ENCODE peak calls at places on chromosome 2, in six cellular contexts. O, C, T, F, Y and N are unnamed samples.

GRCh38 chr2:227871375-227871788 is at the start of gene DAW1:
- DNase-seq in O (peak), C (peak), T (no peak), F (no peak), Y (peak), N (no peak)

GRCh38 chr2:152694161-152694661 is 23.1 kb downstream of the PRPF40A start:
- DNase-seq in O (no peak), C (peak), T (peak), F (peak), Y (no peak), N (peak)

GRCh38 chr2:714005-714741 is 37.0 kb upstream of the TMEM18 start:
- DNase-seq in O (no peak), C (peak), T (peak), F (peak), Y (peak), N (peak)

GRCh38 chr2:29765711-29766110 is 155.7 kb downstream of the ALK start:
- DNase-seq in O (no peak), C (peak), T (no peak), F (no peak), Y (no peak), N (no peak)

GRCh38 chr2:237558918-237559645 is 7.3 kb upstream of the PRLH start:
- DNase-seq in O (no peak), C (peak), T (peak), F (peak), Y (no peak), N (peak)

GRCh38 chr2:23385748-23386421 is 906 bp downstream of the KLHL29 start:
- DNase-seq in O (no peak), C (no peak), T (no peak), F (peak), Y (no peak), N (peak)

GRCh38 chr2:235639387-235639786 is 145.5 kb downstream of the AGAP1 start:
- DNase-seq in O (peak), C (peak), T (peak), F (peak), Y (no peak), N (peak)

GRCh38 chr2:6524678-6525367 is 340.9 kb downstream of the CMPK2 start:
- DNase-seq in O (no peak), C (no peak), T (no peak), F (no peak), Y (no peak), N (no peak)

GRCh38 chr2:120738786-120739771 is 3.4 kb downstream of the GLI2 start:
- DNase-seq in O (no peak), C (no peak), T (no peak), F (peak), Y (no peak), N (no peak)

GRCh38 chr2:127675335-127676261 is at the start of gene LIMS2:
- DNase-seq in O (no peak), C (peak), T (peak), F (peak), Y (no peak), N (peak)

GRCh38 chr2:100274076-100274475 is 48.2 kb downstream of the LONRF2 start:
- DNase-seq in O (no peak), C (no peak), T (no peak), F (no peak), Y (no peak), N (no peak)

GRCh38 chr2:227308784-227309183 is 16.3 kb upstream of the MFF start:
- DNase-seq in O (no peak), C (no peak), T (no peak), F (no peak), Y (no peak), N (peak)

GRCh38 chr2:236862961-236863728 is 222.5 kb upstream of the COPS8 start:
- DNase-seq in O (no peak), C (peak), T (peak), F (no peak), Y (no peak), N (peak)

GRCh38 chr2:95670167-95670566 is 78.4 kb downstream of the TRIM43 start:
- DNase-seq in O (no peak), C (peak), T (peak), F (no peak), Y (no peak), N (peak)

GRCh38 chr2:177078416-177078815 is 134.2 kb upstream of the HNRNPA3 start:
- DNase-seq in O (no peak), C (peak), T (no peak), F (peak), Y (no peak), N (peak)

GRCh38 chr2:28049416-28049815 is 158.9 kb downstream of the BABAM2 start:
- DNase-seq in O (no peak), C (no peak), T (no peak), F (no peak), Y (no peak), N (no peak)

GRCh38 chr2:31429759-31430438 is 15.4 kb upstream of the XDH start:
- DNase-seq in O (no peak), C (peak), T (no peak), F (peak), Y (no peak), N (peak)

GRCh38 chr2:150280255-150280654 is 207.2 kb downstream of the RND3 start:
- DNase-seq in O (no peak), C (peak), T (peak), F (no peak), Y (no peak), N (no peak)

GRCh38 chr2:226679389-226680057 is 120.1 kb downstream of the IRS1 start:
- DNase-seq in O (no peak), C (no peak), T (no peak), F (no peak), Y (no peak), N (no peak)

GRCh38 chr2:200585340-200585729 is 479 bp upstream of the AOX1 start:
- DNase-seq in O (no peak), C (no peak), T (no peak), F (no peak), Y (no peak), N (no peak)
- H3K4me3 ChIP-seq in O (peak), C (peak), T (peak), F (no peak), Y (no peak), N (no peak)

GRCh38 chr2:195608768-195609454 is 48.1 kb upstream of the SLC39A10 start:
- DNase-seq in O (no peak), C (no peak), T (no peak), F (no peak), Y (no peak), N (no peak)
- H3K4me3 ChIP-seq in O (no peak), C (no peak), T (no peak), F (no peak), Y (no peak), N (no peak)

GRCh38 chr2:222859786-222860726 is 780 bp upstream of the ACSL3 start:
- DNase-seq in O (no peak), C (peak), T (peak), F (peak), Y (peak), N (peak)
- H3K4me3 ChIP-seq in O (peak), C (peak), T (peak), F (peak), Y (no peak), N (peak)

GRCh38 chr2:181766129-181766528 is 85.8 kb upstream of the NEUROD1 start:
- DNase-seq in O (no peak), C (no peak), T (no peak), F (no peak), Y (no peak), N (no peak)

GRCh38 chr2:181762848-181763247 is 82.5 kb upstream of the NEUROD1 start:
- DNase-seq in O (no peak), C (no peak), T (no peak), F (no peak), Y (no peak), N (no peak)

GRCh38 chr2:181762000-181762399 is 81.7 kb upstream of the NEUROD1 start:
- DNase-seq in O (no peak), C (no peak), T (no peak), F (no peak), Y (no peak), N (no peak)

GRCh38 chr2:181764095-181764963 is 84.0 kb upstream of the NEUROD1 start:
- DNase-seq in O (no peak), C (no peak), T (no peak), F (no peak), Y (peak), N (no peak)

DNA sequence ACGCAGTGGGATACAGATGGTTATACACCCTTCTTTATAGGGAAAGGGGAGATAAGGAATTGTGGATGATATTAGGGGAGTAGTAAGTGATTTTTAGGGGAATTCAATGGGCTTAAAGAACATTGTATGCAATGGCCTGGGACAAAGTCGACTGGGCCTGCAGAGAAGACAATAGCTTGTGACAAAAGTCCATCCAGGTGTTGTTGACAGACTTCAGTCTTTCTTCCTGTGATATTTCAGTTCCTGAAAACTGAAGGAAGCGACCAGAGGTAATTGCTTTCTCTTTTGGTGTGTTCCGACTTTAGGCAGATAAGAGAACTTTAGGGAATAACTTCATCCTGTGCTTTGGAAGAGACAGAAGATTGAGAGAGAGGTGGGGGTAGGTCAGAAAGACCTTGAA is 83.1 kb upstream of the NEUROD1 start:
- DNase-seq in O (no peak), C (no peak), T (no peak), F (no peak), Y (no peak), N (no peak)
- H3K4me3 ChIP-seq in O (no peak), C (no peak), T (no peak), F (no peak), Y (no peak), N (no peak)

GRCh38 chr2:202034249-202035088 is 814 bp downstream of the FZD7 start:
- DNase-seq in O (no peak), C (peak), T (peak), F (peak), Y (peak), N (peak)

GRCh38 chr2:202036601-202037037 is 3.0 kb downstream of the FZD7 start:
- DNase-seq in O (no peak), C (peak), T (no peak), F (no peak), Y (peak), N (peak)

GRCh38 chr2:202037086-202037485 is 3.4 kb downstream of the FZD7 start:
- DNase-seq in O (no peak), C (peak), T (no peak), F (no peak), Y (no peak), N (no peak)

GRCh38 chr2:202035089-202035940 is 1.7 kb downstream of the FZD7 start:
- DNase-seq in O (no peak), C (peak), T (peak), F (no peak), Y (no peak), N (peak)

DNA sequence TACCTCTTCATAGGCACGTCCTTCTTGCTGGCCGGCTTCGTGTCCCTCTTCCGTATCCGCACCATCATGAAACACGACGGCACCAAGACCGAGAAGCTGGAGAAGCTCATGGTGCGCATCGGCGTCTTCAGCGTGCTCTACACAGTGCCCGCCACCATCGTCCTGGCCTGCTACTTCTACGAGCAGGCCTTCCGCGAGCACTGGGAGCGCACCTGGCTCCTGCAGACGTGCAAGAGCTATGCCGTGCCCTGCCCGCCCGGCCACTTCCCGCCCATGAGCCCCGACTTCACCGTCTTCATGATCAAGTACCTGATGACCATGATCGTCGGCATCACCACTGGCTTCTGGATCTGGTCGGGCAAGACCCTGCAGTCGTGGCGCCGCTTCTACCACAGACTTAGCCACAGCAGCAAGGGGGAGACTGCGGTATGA is 2.3 kb downstream of the FZD7 start:
- DNase-seq in O (no peak), C (peak), T (no peak), F (no peak), Y (no peak), N (peak)
- H3K4me3 ChIP-seq in O (peak), C (peak), T (peak), F (no peak), Y (no peak), N (peak)

GRCh38 chr2:172931923-172932520 is 143.6 kb upstream of the MAP3K20 start:
- DNase-seq in O (no peak), C (peak), T (peak), F (peak), Y (peak), N (no peak)
- H3K4me3 ChIP-seq in O (peak), C (no peak), T (no peak), F (no peak), Y (no peak), N (no peak)

DNA sequence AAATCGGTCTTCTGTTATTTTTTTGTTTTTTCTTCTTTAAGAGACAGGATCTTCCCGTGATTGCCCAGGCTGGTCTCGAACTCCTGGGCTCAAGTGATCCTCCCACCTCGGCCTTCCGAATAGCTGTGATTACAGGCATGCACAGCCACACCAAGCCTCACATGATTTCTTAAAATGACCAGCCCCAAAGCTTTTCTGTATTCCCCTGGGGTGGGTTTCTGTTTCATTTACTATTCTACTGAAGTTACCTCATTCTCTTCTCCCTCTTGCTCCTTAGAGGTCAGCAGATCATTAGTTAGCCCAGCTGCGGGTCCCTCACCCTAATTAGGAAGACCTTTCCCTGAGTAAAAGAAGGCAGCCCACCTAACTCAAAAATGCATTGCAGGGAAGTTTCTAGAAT is 27.6 kb downstream of the SLC1A4 start:
- DNase-seq in O (no peak), C (no peak), T (no peak), F (no peak), Y (no peak), N (no peak)
- H3K4me3 ChIP-seq in O (no peak), C (no peak), T (no peak), F (no peak), Y (no peak), N (no peak)

DNA sequence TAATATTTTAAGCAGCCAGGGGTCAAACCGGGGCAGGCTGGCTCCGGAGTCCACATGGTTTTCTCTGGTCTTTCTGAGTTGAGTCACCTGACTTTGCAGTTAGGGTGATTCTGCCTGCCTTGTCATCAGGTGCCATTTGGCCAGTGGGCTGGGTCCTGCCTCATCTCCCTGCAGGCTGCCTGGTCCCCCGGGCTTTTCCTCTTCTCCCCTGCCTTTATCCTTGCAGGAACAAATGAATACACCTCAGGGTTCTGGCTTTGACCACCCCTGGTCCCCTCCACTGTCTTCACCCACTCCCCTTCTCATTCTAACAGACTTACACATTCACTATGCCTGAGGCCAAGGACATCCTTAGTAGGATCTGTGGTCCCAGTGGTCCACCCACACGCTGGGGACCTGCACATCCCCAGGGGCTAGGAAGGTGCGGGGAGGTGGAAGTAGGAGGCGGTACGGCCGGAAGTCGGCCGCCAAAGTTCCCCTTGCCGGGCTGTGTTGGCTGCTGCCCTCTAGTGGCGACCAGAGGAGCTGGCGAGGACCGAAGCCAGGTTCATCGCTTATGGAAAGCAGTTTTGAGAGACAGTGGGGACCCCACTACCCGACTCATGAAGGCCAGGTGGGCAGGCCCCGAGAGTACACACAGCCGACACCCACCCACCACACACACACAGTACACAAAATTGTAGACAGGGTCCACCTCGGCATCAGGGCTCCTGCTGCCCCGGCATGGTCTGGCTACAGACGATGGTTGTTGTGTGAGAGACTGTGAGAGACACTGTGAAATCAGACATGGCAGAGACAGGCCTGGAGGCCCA is 6.3 kb upstream of the TEX261 start:
- DNase-seq in O (peak), C (peak), T (peak), F (peak), Y (peak), N (peak)
- H3K4me3 ChIP-seq in O (peak), C (peak), T (peak), F (peak), Y (peak), N (peak)

DNA sequence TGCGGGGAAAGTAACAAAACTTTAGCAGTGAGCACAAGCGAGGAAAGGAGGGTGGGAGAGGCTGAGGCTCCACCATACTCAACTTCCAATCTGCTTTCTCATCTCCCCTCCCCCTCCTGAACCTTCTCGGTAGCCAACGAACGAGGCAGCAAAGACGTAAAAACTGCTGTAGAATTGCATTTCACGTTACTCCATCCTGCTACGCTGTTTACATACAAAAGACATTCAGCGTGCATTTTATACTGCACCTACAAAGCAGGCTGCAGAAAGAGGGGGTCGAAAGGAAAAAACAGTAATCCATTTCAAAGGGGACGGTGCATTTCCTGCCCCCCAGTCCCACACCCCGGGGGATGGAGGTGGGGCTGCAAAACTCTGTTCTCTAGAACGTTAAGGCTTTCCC is 1.1 kb downstream of the EFEMP1 start:
- DNase-seq in O (no peak), C (peak), T (no peak), F (no peak), Y (no peak), N (no peak)
- H3K4me3 ChIP-seq in O (peak), C (peak), T (peak), F (peak), Y (no peak), N (peak)

GRCh38 chr2:46956981-46957531 is 41.5 kb upstream of the MCFD2 start:
- DNase-seq in O (no peak), C (no peak), T (no peak), F (no peak), Y (no peak), N (no peak)

GRCh38 chr2:46960618-46961017 is 45.0 kb upstream of the MCFD2 start:
- DNase-seq in O (no peak), C (no peak), T (no peak), F (no peak), Y (no peak), N (no peak)

GRCh38 chr2:46954951-46955571 is 39.5 kb upstream of the MCFD2 start:
- DNase-seq in O (no peak), C (peak), T (peak), F (peak), Y (peak), N (peak)

GRCh38 chr2:46955764-46956163 is 40.2 kb upstream of the MCFD2 start:
- DNase-seq in O (no peak), C (no peak), T (no peak), F (no peak), Y (no peak), N (peak)

DNA sequence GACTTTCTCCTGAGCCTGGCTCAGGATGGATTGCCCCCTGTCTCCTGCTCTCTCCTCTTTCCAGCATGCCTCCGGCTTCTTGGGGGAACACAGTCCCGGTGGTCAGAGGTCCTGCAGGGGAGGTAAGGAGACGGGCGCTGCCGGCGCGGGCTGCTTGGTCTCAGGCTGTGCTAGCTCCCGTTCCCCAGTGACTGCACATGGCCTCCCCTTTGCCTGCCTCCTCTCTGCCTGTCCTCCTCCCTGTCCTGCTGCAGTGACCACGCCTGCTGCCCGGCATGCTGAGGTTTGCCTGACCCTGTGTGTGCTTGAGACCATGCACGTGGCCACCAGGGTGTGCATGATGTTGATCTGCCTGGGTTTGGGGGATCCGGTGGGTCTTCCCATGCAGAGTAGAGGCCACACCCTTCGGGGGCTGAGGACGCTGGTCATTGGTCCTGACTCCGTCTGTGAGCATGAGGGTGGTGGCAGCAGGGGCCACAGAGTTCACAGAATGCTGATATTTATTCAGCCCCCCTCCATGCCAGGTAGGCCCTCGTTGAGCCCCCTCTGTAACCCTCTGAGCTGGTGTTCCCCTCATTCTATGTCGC is 42.9 kb upstream of the MCFD2 start:
- DNase-seq in O (no peak), C (no peak), T (no peak), F (no peak), Y (no peak), N (no peak)
- H3K4me3 ChIP-seq in O (no peak), C (no peak), T (no peak), F (no peak), Y (no peak), N (no peak)